ENCODE peak calls at places on chromosomes 11 and 22, in nine cellular contexts. One of them, this sample, is unnamed.

GRCh38 chr11:101126551-101127347 is 2.9 kb downstream of the PGR start:
- DNase-seq in lower lobe of right lung: no peak
- DNase-seq in NCI-H1092 treated with DMSO at 0.1 percent for 48 hours: no peak
- DNase-seq in anterior cingulate cortex: no peak
- DNase-seq in stimulated activated CD8-positive, alpha-beta memory T cell treated with anti-CD3 and anti-CD28 coated beads, Interleukin-4, amount 100 ng/mL, for 1 hour: no peak
- DNase-seq in EH: no peak
- DNase-seq in activated CD4-positive, alpha-beta T cell treated with anti-CD3 and anti-CD28 coated beads, Interleukin-2, amount 50 U/mL, for 24 hours: no peak
- DNase-seq in Peyer's patch: no peak
- DNase-seq in T-cell: no peak
- DNase-seq in this sample: no peak

GRCh38 chr22:22201185-22201924 is 43.2 kb upstream of the VPREB1 start:
- DNase-seq in NCI-H1092 treated with DMSO at 0.1 percent for 48 hours: peak; percentile 57
- DNase-seq in activated CD4-positive, alpha-beta T cell treated with anti-CD3 and anti-CD28 coated beads, Interleukin-2, amount 50 U/mL, for 24 hours: peak; percentile 50
- DNase-seq in lower lobe of right lung: peak; percentile 69
- DNase-seq in Peyer's patch: peak; percentile 84
- DNase-seq in T-cell: no peak
- DNase-seq in EH: peak; percentile 33
- DNase-seq in stimulated activated CD8-positive, alpha-beta memory T cell treated with anti-CD3 and anti-CD28 coated beads, Interleukin-4, amount 100 ng/mL, for 1 hour: no peak
- DNase-seq in anterior cingulate cortex: no peak
- DNase-seq in this sample: no peak

GRCh38 chr11:94518300-94518699 is 6.0 kb downstream of the C11orf97 start:
- DNase-seq in EH: no peak
- DNase-seq in stimulated activated CD8-positive, alpha-beta memory T cell treated with anti-CD3 and anti-CD28 coated beads, Interleukin-4, amount 100 ng/mL, for 1 hour: no peak
- DNase-seq in T-cell: no peak
- DNase-seq in activated CD4-positive, alpha-beta T cell treated with anti-CD3 and anti-CD28 coated beads, Interleukin-2, amount 50 U/mL, for 24 hours: no peak
- DNase-seq in NCI-H1092 treated with DMSO at 0.1 percent for 48 hours: no peak
- DNase-seq in anterior cingulate cortex: no peak
- DNase-seq in Peyer's patch: no peak
- DNase-seq in lower lobe of right lung: no peak
- DNase-seq in this sample: no peak

GRCh38 chr22:27405672-27406388 is 395.7 kb downstream of the MN1 start:
- DNase-seq in activated CD4-positive, alpha-beta T cell treated with anti-CD3 and anti-CD28 coated beads, Interleukin-2, amount 50 U/mL, for 24 hours: no peak
- DNase-seq in T-cell: no peak
- DNase-seq in NCI-H1092 treated with DMSO at 0.1 percent for 48 hours: peak; percentile 29
- DNase-seq in lower lobe of right lung: peak; percentile 60
- DNase-seq in anterior cingulate cortex: no peak
- DNase-seq in EH: peak; percentile 65
- DNase-seq in Peyer's patch: peak; percentile 53
- DNase-seq in stimulated activated CD8-positive, alpha-beta memory T cell treated with anti-CD3 and anti-CD28 coated beads, Interleukin-4, amount 100 ng/mL, for 1 hour: no peak
- DNase-seq in this sample: no peak

GRCh38 chr11:73257342-73258103 is 14.6 kb upstream of the P2RY6 start:
- DNase-seq in NCI-H1092 treated with DMSO at 0.1 percent for 48 hours: no peak
- DNase-seq in Peyer's patch: peak; percentile 42
- DNase-seq in activated CD4-positive, alpha-beta T cell treated with anti-CD3 and anti-CD28 coated beads, Interleukin-2, amount 50 U/mL, for 24 hours: no peak
- DNase-seq in EH: peak; percentile 98
- DNase-seq in stimulated activated CD8-positive, alpha-beta memory T cell treated with anti-CD3 and anti-CD28 coated beads, Interleukin-4, amount 100 ng/mL, for 1 hour: no peak
- DNase-seq in lower lobe of right lung: peak; percentile 68
- DNase-seq in T-cell: no peak
- DNase-seq in anterior cingulate cortex: peak; percentile 32
- DNase-seq in this sample: no peak

GRCh38 chr22:43884600-43885318 is 7.1 kb downstream of the PNPLA5 start:
- DNase-seq in activated CD4-positive, alpha-beta T cell treated with anti-CD3 and anti-CD28 coated beads, Interleukin-2, amount 50 U/mL, for 24 hours: peak; percentile 21
- DNase-seq in T-cell: peak; percentile 4
- DNase-seq in NCI-H1092 treated with DMSO at 0.1 percent for 48 hours: peak; percentile 1
- DNase-seq in EH: peak; percentile 50
- DNase-seq in stimulated activated CD8-positive, alpha-beta memory T cell treated with anti-CD3 and anti-CD28 coated beads, Interleukin-4, amount 100 ng/mL, for 1 hour: peak; percentile 9
- DNase-seq in anterior cingulate cortex: no peak
- DNase-seq in Peyer's patch: peak; percentile 74
- DNase-seq in lower lobe of right lung: peak; percentile 65
- DNase-seq in this sample: no peak

GRCh38 chr11:87600938-87601337 is 563.2 kb downstream of the TMEM135 start:
- DNase-seq in Peyer's patch: no peak
- DNase-seq in stimulated activated CD8-positive, alpha-beta memory T cell treated with anti-CD3 and anti-CD28 coated beads, Interleukin-4, amount 100 ng/mL, for 1 hour: no peak
- DNase-seq in T-cell: no peak
- DNase-seq in lower lobe of right lung: no peak
- DNase-seq in activated CD4-positive, alpha-beta T cell treated with anti-CD3 and anti-CD28 coated beads, Interleukin-2, amount 50 U/mL, for 24 hours: no peak
- DNase-seq in anterior cingulate cortex: no peak
- DNase-seq in NCI-H1092 treated with DMSO at 0.1 percent for 48 hours: no peak
- DNase-seq in EH: peak; percentile 40
- DNase-seq in this sample: no peak

GRCh38 chr22:36833073-36833472 is 16.2 kb upstream of the PVALB start:
- DNase-seq in EH: no peak
- DNase-seq in stimulated activated CD8-positive, alpha-beta memory T cell treated with anti-CD3 and anti-CD28 coated beads, Interleukin-4, amount 100 ng/mL, for 1 hour: no peak
- DNase-seq in NCI-H1092 treated with DMSO at 0.1 percent for 48 hours: no peak
- DNase-seq in T-cell: no peak
- DNase-seq in lower lobe of right lung: no peak
- DNase-seq in anterior cingulate cortex: no peak
- DNase-seq in activated CD4-positive, alpha-beta T cell treated with anti-CD3 and anti-CD28 coated beads, Interleukin-2, amount 50 U/mL, for 24 hours: no peak
- DNase-seq in Peyer's patch: no peak
- DNase-seq in this sample: no peak

GRCh38 chr11:12889243-12889642 is 119.9 kb upstream of the RASSF10 start:
- DNase-seq in Peyer's patch: no peak
- DNase-seq in NCI-H1092 treated with DMSO at 0.1 percent for 48 hours: no peak
- DNase-seq in T-cell: no peak
- DNase-seq in lower lobe of right lung: peak; percentile 55
- DNase-seq in activated CD4-positive, alpha-beta T cell treated with anti-CD3 and anti-CD28 coated beads, Interleukin-2, amount 50 U/mL, for 24 hours: no peak
- DNase-seq in stimulated activated CD8-positive, alpha-beta memory T cell treated with anti-CD3 and anti-CD28 coated beads, Interleukin-4, amount 100 ng/mL, for 1 hour: no peak
- DNase-seq in EH: peak; percentile 80
- DNase-seq in anterior cingulate cortex: no peak
- DNase-seq in this sample: no peak

GRCh38 chr11:8373519-8374432 is 110.1 kb upstream of the LMO1 start:
- DNase-seq in T-cell: no peak
- DNase-seq in lower lobe of right lung: no peak
- DNase-seq in anterior cingulate cortex: no peak
- DNase-seq in EH: no peak
- DNase-seq in stimulated activated CD8-positive, alpha-beta memory T cell treated with anti-CD3 and anti-CD28 coated beads, Interleukin-4, amount 100 ng/mL, for 1 hour: no peak
- DNase-seq in Peyer's patch: no peak
- DNase-seq in activated CD4-positive, alpha-beta T cell treated with anti-CD3 and anti-CD28 coated beads, Interleukin-2, amount 50 U/mL, for 24 hours: no peak
- DNase-seq in NCI-H1092 treated with DMSO at 0.1 percent for 48 hours: no peak
- DNase-seq in this sample: no peak

GRCh38 chr22:50326959-50327710 is at the start of gene DENND6B:
- DNase-seq in activated CD4-positive, alpha-beta T cell treated with anti-CD3 and anti-CD28 coated beads, Interleukin-2, amount 50 U/mL, for 24 hours: peak; percentile 52
- DNase-seq in NCI-H1092 treated with DMSO at 0.1 percent for 48 hours: peak; percentile 30
- DNase-seq in EH: peak; percentile 83
- DNase-seq in Peyer's patch: peak; percentile 91
- DNase-seq in lower lobe of right lung: peak; percentile 89
- DNase-seq in stimulated activated CD8-positive, alpha-beta memory T cell treated with anti-CD3 and anti-CD28 coated beads, Interleukin-4, amount 100 ng/mL, for 1 hour: peak; percentile 33
- DNase-seq in T-cell: peak; percentile 40
- DNase-seq in anterior cingulate cortex: peak; percentile 68
- DNase-seq in this sample: peak; percentile 11

GRCh38 chr22:48753381-48753730 is 1074.3 kb downstream of the BRD1 start:
- DNase-seq in T-cell: no peak
- DNase-seq in Peyer's patch: no peak
- DNase-seq in stimulated activated CD8-positive, alpha-beta memory T cell treated with anti-CD3 and anti-CD28 coated beads, Interleukin-4, amount 100 ng/mL, for 1 hour: no peak
- DNase-seq in activated CD4-positive, alpha-beta T cell treated with anti-CD3 and anti-CD28 coated beads, Interleukin-2, amount 50 U/mL, for 24 hours: no peak
- DNase-seq in NCI-H1092 treated with DMSO at 0.1 percent for 48 hours: no peak
- DNase-seq in EH: no peak
- DNase-seq in lower lobe of right lung: no peak
- DNase-seq in anterior cingulate cortex: no peak
- DNase-seq in this sample: no peak

GRCh38 chr11:72812968-72813739 is 1.1 kb upstream of the ATG16L2 start:
- DNase-seq in anterior cingulate cortex: no peak
- DNase-seq in Peyer's patch: peak; percentile 84
- DNase-seq in EH: peak; percentile 71
- DNase-seq in T-cell: peak; percentile 43
- DNase-seq in NCI-H1092 treated with DMSO at 0.1 percent for 48 hours: peak; percentile 65
- DNase-seq in stimulated activated CD8-positive, alpha-beta memory T cell treated with anti-CD3 and anti-CD28 coated beads, Interleukin-4, amount 100 ng/mL, for 1 hour: peak; percentile 49
- DNase-seq in activated CD4-positive, alpha-beta T cell treated with anti-CD3 and anti-CD28 coated beads, Interleukin-2, amount 50 U/mL, for 24 hours: peak; percentile 44
- DNase-seq in lower lobe of right lung: peak; percentile 76
- DNase-seq in this sample: no peak

GRCh38 chr11:23123766-23124165 is 263.5 kb upstream of the CCDC179 start:
- DNase-seq in activated CD4-positive, alpha-beta T cell treated with anti-CD3 and anti-CD28 coated beads, Interleukin-2, amount 50 U/mL, for 24 hours: no peak
- DNase-seq in anterior cingulate cortex: no peak
- DNase-seq in stimulated activated CD8-positive, alpha-beta memory T cell treated with anti-CD3 and anti-CD28 coated beads, Interleukin-4, amount 100 ng/mL, for 1 hour: no peak
- DNase-seq in Peyer's patch: no peak
- DNase-seq in T-cell: no peak
- DNase-seq in lower lobe of right lung: no peak
- DNase-seq in EH: peak; percentile 59
- DNase-seq in NCI-H1092 treated with DMSO at 0.1 percent for 48 hours: no peak
- DNase-seq in this sample: no peak

GRCh38 chr11:7672276-7672959 is 882 bp downstream of the CYB5R2 start:
- DNase-seq in anterior cingulate cortex: no peak
- DNase-seq in EH: no peak
- DNase-seq in NCI-H1092 treated with DMSO at 0.1 percent for 48 hours: no peak
- DNase-seq in activated CD4-positive, alpha-beta T cell treated with anti-CD3 and anti-CD28 coated beads, Interleukin-2, amount 50 U/mL, for 24 hours: no peak
- DNase-seq in T-cell: no peak
- DNase-seq in Peyer's patch: no peak
- DNase-seq in lower lobe of right lung: no peak
- DNase-seq in stimulated activated CD8-positive, alpha-beta memory T cell treated with anti-CD3 and anti-CD28 coated beads, Interleukin-4, amount 100 ng/mL, for 1 hour: no peak
- DNase-seq in this sample: no peak

This sample was measured in NCI-H2029 treated with DMSO at 0.1 percent for 48 hours.